ENCODE peak calls at places on chromosomes 6 and 20, in six cellular contexts. S is tibial artery, W is heart left ventricle, B is IMR-90, Q is cardiac muscle cell, L is Panc1. E is an unnamed sample.

GRCh38 chr6:15489563-15489962 is 173.3 kb downstream of the DTNBP1 start:
- DNase-seq in S (no peak), W (no peak), B (no peak), Q (no peak), L (no peak), E (no peak)

GRCh38 chr6:111784423-111784822 is 88.8 kb downstream of the FYN start:
- DNase-seq in S (no peak), W (no peak), B (no peak), Q (no peak), L (no peak), E (no peak)

GRCh38 chr20:438581-439469 is 23.5 kb downstream of the TBC1D20 start:
- DNase-seq in S (peak; percentile 42), W (no peak), B (no peak), Q (no peak), L (no peak), E (no peak)

GRCh38 chr6:55047433-55048044 is 126.8 kb upstream of the HCRTR2 start:
- DNase-seq in S (no peak), W (no peak), B (peak; percentile 4), Q (no peak), L (no peak), E (no peak)

GRCh38 chr6:107059606-107060005 is 31.6 kb downstream of the MTRES1 start:
- DNase-seq in S (no peak), W (no peak), B (no peak), Q (peak; percentile 95), L (no peak), E (no peak)

GRCh38 chr20:3183896-3184295 is 10.5 kb upstream of the LZTS3 start:
- DNase-seq in S (no peak), W (no peak), B (no peak), Q (no peak), L (no peak), E (no peak)

GRCh38 chr6:75483136-75483952 is 10.3 kb downstream of the FILIP1 start:
- DNase-seq in S (no peak), W (no peak), B (no peak), Q (no peak), L (no peak), E (no peak)

GRCh38 chr6:168943231-168943905 is 310.3 kb downstream of the THBS2 start:
- DNase-seq in S (no peak), W (no peak), B (no peak), Q (peak; percentile 36), L (no peak), E (no peak)

GRCh38 chr6:127186889-127187288 is 68.4 kb downstream of the RSPO3 start:
- DNase-seq in S (peak; percentile 63), W (peak; percentile 84), B (no peak), Q (peak; percentile 37), L (peak; percentile 18), E (peak; percentile 48)

GRCh38 chr20:36587388-36588136 is 14.2 kb downstream of the TGIF2 start:
- DNase-seq in S (no peak), W (no peak), B (no peak), Q (no peak), L (no peak), E (no peak)

GRCh38 chr6:42742116-42742894 is 3.6 kb downstream of the TBCC start:
- DNase-seq in S (no peak), W (no peak), B (peak; percentile 68), Q (no peak), L (no peak), E (no peak)

GRCh38 chr20:32481311-32482103 is 103.6 kb downstream of the NOL4L start:
- DNase-seq in S (no peak), W (peak; percentile 66), B (no peak), Q (no peak), L (no peak), E (peak; percentile 48)

GRCh38 chr20:5969348-5969935 is 19.0 kb downstream of the MCM8 start:
- DNase-seq in S (no peak), W (no peak), B (no peak), Q (no peak), L (no peak), E (no peak)

GRCh38 chr20:64108731-64109389 is 1.5 kb upstream of the NPBWR2 start:
- DNase-seq in S (no peak), W (no peak), B (no peak), Q (no peak), L (no peak), E (peak; percentile 43)

GRCh38 chr20:50111829-50112495 is 988 bp downstream of the UBE2V1 start:
- DNase-seq in S (no peak), W (no peak), B (no peak), Q (no peak), L (no peak), E (no peak)

GRCh38 chr6:132412656-132413500 is 11.6 kb upstream of the MOXD1 start:
- DNase-seq in S (no peak), W (no peak), B (peak; percentile 65), Q (no peak), L (no peak), E (no peak)

GRCh38 chr20:38320221-38320620 is 16.3 kb downstream of the BPI start:
- DNase-seq in S (no peak), W (no peak), B (no peak), Q (no peak), L (no peak), E (no peak)

GRCh38 chr20:10217517-10218410 is 866 bp upstream of the SNAP25 start:
- DNase-seq in S (peak; percentile 35), W (no peak), B (peak; percentile 96), Q (peak; percentile 92), L (peak; percentile 33), E (no peak)

GRCh38 chr6:19836799-19837510 is at the start of gene ID4:
- DNase-seq in S (peak; percentile 97), W (peak; percentile 91), B (peak; percentile 96), Q (peak; percentile 99), L (no peak), E (no peak)

GRCh38 chr6:34771727-34772126 is 14.4 kb downstream of the SNRPC start:
- DNase-seq in S (no peak), W (no peak), B (peak; percentile 83), Q (no peak), L (no peak), E (no peak)

GRCh38 chr20:17909745-17910345 is 58.7 kb downstream of the SNX5 start:
- DNase-seq in S (no peak), W (no peak), B (no peak), Q (no peak), L (no peak), E (no peak)

GRCh38 chr20:30376767-30377658 is 880.5 kb upstream of the DEFB115 start:
- DNase-seq in S (peak; percentile 77), W (peak; percentile 91), B (peak; percentile 79), Q (peak; percentile 86), L (peak; percentile 67), E (peak; percentile 99)

GRCh38 chr6:29509711-29510110 is 22.0 kb upstream of the MAS1L start:
- DNase-seq in S (no peak), W (no peak), B (no peak), Q (no peak), L (no peak), E (no peak)

GRCh38 chr20:57384486-57384885 is 6.7 kb upstream of the RBM38 start:
- DNase-seq in S (no peak), W (peak; percentile 42), B (no peak), Q (no peak), L (no peak), E (no peak)

GRCh38 chr20:20022498-20022897 is 5.3 kb downstream of the NAA20 start:
- DNase-seq in S (no peak), W (no peak), B (no peak), Q (no peak), L (no peak), E (no peak)
- H3K36me3 ChIP-seq in S (peaks cover 22% of the 10 kb centered on the region), W (peaks cover 1% of the 10 kb centered on the region), B (peaks cover 11% of the 10 kb centered on the region), Q (peaks cover 14% of the 10 kb centered on the region), L (peaks cover 4% of the 10 kb centered on the region), E (no peaks in the 10 kb centered on the region)

GRCh38 chr6:10382322-10382721 is 32.6 kb downstream of the TFAP2A start:
- DNase-seq in S (no peak), W (no peak), B (no peak), Q (no peak), L (no peak), E (no peak)

GRCh38 chr6:10382728-10383127 is 32.1 kb downstream of the TFAP2A start:
- DNase-seq in S (no peak), W (no peak), B (no peak), Q (no peak), L (no peak), E (no peak)

GRCh38 chr6:10383312-10384063 is 31.4 kb downstream of the TFAP2A start:
- DNase-seq in S (no peak), W (no peak), B (no peak), Q (no peak), L (no peak), E (peak; percentile 49)

GRCh38 chr6:10381133-10381829 is 33.6 kb downstream of the TFAP2A start:
- DNase-seq in S (no peak), W (no peak), B (no peak), Q (peak; percentile 35), L (no peak), E (no peak)

GRCh38 chr6:10381830-10382208 is 33.1 kb downstream of the TFAP2A start:
- DNase-seq in S (no peak), W (no peak), B (no peak), Q (no peak), L (no peak), E (no peak)
- H3K4me3 ChIP-seq in S (no peak overlapping the region), W (no peak overlapping the region), B (no peak overlapping the region), Q (no peak overlapping the region), L (no peak overlapping the region), E (no peak overlapping the region)

GRCh38 chr6:148648754-148649453 is 97.9 kb upstream of the UST start:
- DNase-seq in S (no peak), W (no peak), B (no peak), Q (no peak), L (no peak), E (no peak)
- H3K9me3 ChIP-seq in S (no peaks in the 10 kb centered on the region), W (no peaks in the 10 kb centered on the region), B (peaks cover 14% of the 10 kb centered on the region), Q (peaks cover 3% of the 10 kb centered on the region), L (peaks cover 7% of the 10 kb centered on the region), E (peaks cover 6% of the 10 kb centered on the region)

GRCh38 chr6:128225610-128226009 is 294.8 kb downstream of the PTPRK start:
- DNase-seq in S (no peak), W (no peak), B (no peak), Q (no peak), L (no peak), E (no peak)
- H3K36me3 ChIP-seq in S (no peaks in the 10 kb centered on the region), W (no peaks in the 10 kb centered on the region), B (no peaks in the 10 kb centered on the region), Q (no peaks in the 10 kb centered on the region), L (no peaks in the 10 kb centered on the region), E (no peaks in the 10 kb centered on the region)

E was measured in Caco-2.